ENCODE peak calls at places on chromosomes 1 and 21, in seven cellular contexts. M is M059J; T is RPMI8226; A is heart right ventricle; R is NCI-H146; G is epithelial cell of esophagus; O is central memory CD4-positive, alpha-beta T cell. S is an unnamed sample.

GRCh38 chr1:111101854-111102642 is 37.8 kb downstream of the DRAM2 start:
- DNase-seq in M (no peak), T (no peak), A (no peak), R (no peak), G (peak), O (no peak), S (peak)

GRCh38 chr1:181151378-181152326 is 63.2 kb downstream of the IER5 start:
- DNase-seq in M (peak), T (peak), A (no peak), R (no peak), G (no peak), O (no peak), S (no peak)

GRCh38 chr1:212153635-212154034 is 118.1 kb downstream of the DTL start:
- DNase-seq in M (no peak), T (no peak), A (no peak), R (no peak), G (no peak), O (no peak), S (no peak)

GRCh38 chr1:40712405-40712944 is 21.0 kb downstream of the NFYC start:
- DNase-seq in M (no peak), T (no peak), A (no peak), R (peak), G (no peak), O (no peak), S (no peak)

GRCh38 chr1:180934563-180934962 is 21.9 kb downstream of the KIAA1614 start:
- DNase-seq in M (no peak), T (no peak), A (no peak), R (no peak), G (no peak), O (no peak), S (no peak)

GRCh38 chr1:33280091-33280661 is 23.9 kb downstream of the ZNF362 start:
- DNase-seq in M (no peak), T (no peak), A (no peak), R (no peak), G (no peak), O (no peak), S (no peak)

GRCh38 chr21:25456672-25457071 is 150.6 kb downstream of the MRPL39 start:
- DNase-seq in M (peak), T (no peak), A (no peak), R (no peak), G (no peak), O (peak), S (no peak)

GRCh38 chr1:163083690-163084089 is 14.5 kb downstream of the RGS4 start:
- DNase-seq in M (peak), T (no peak), A (no peak), R (no peak), G (peak), O (no peak), S (no peak)

GRCh38 chr1:88434836-88435235 is 249.2 kb upstream of the PKN2 start:
- DNase-seq in M (no peak), T (no peak), A (no peak), R (no peak), G (peak), O (no peak), S (no peak)

GRCh38 chr21:38267136-38267535 is 10.3 kb downstream of the KCNJ15 start:
- DNase-seq in M (no peak), T (no peak), A (no peak), R (no peak), G (no peak), O (no peak), S (no peak)

GRCh38 chr1:206957639-206958038 is 11.4 kb upstream of the PIGR start:
- DNase-seq in M (no peak), T (no peak), A (no peak), R (no peak), G (no peak), O (no peak), S (no peak)

GRCh38 chr1:160653620-160654016 is 6.8 kb upstream of the SLAMF1 start:
- DNase-seq in M (no peak), T (no peak), A (no peak), R (no peak), G (no peak), O (no peak), S (no peak)

GRCh38 chr1:60394436-60394835 is 320.9 kb upstream of the C1orf87 start:
- DNase-seq in M (no peak), T (peak), A (no peak), R (no peak), G (no peak), O (no peak), S (no peak)

S was measured in foreskin keratinocyte.